ENCODE peak calls at places on chromosome 20, in seven cellular contexts. P is right lobe of liver, M is NCI-H2081, U is osteocyte, I is GM18507, V is neural progenitor cell, E is ovary. Z is an unnamed sample.

GRCh38 chr20:59631751-59632380 is 27.5 kb downstream of the PHACTR3 start:
- DNase-seq in P (no peak), I (no peak), V (no peak), E (no peak), U (peak), M (no peak), Z (no peak)

GRCh38 chr20:46111028-46111835 is 6.9 kb upstream of the CD40 start:
- DNase-seq in U (peak), I (no peak), P (no peak), V (no peak), M (no peak), E (no peak), Z (peak)

GRCh38 chr20:24118781-24119175 is 130.2 kb upstream of the GGTLC1 start:
- DNase-seq in I (no peak), M (no peak), U (no peak), E (peak), V (no peak), P (no peak), Z (no peak)

GRCh38 chr20:46221271-46221670 is 87.0 kb downstream of the CDH22 start:
- DNase-seq in U (no peak), I (no peak), E (no peak), V (peak), M (no peak), P (no peak), Z (no peak)

GRCh38 chr20:36929290-36929689 is 22.2 kb downstream of the SAMHD1 start:
- DNase-seq in E (no peak), V (no peak), M (no peak), U (no peak), P (no peak), I (no peak), Z (no peak)

GRCh38 chr20:59040682-59041081 is 1.9 kb downstream of the PRELID3B start:
- DNase-seq in M (no peak), P (no peak), U (no peak), V (no peak), I (no peak), E (no peak), Z (no peak)

GRCh38 chr20:23391707-23392310 is 29.5 kb downstream of the NAPB start:
- DNase-seq in I (no peak), E (no peak), M (no peak), U (no peak), V (peak), P (no peak), Z (no peak)

GRCh38 chr20:62587757-62588402 is 54.4 kb upstream of the SLCO4A1 start:
- DNase-seq in U (no peak), M (no peak), P (no peak), I (no peak), E (no peak), V (peak), Z (no peak)

GRCh38 chr20:48583171-48583570 is 244.6 kb downstream of the PREX1 start:
- DNase-seq in U (no peak), P (no peak), E (no peak), M (no peak), V (no peak), I (no peak), Z (no peak)

GRCh38 chr20:35279533-35280174 is 1.7 kb upstream of the MMP24OS start:
- DNase-seq in I (no peak), E (no peak), P (no peak), U (no peak), M (no peak), V (no peak), Z (no peak)

GRCh38 chr20:60102665-60103210 is 144.5 kb downstream of the CDH26 start:
- DNase-seq in I (no peak), V (no peak), U (no peak), E (no peak), P (no peak), M (no peak), Z (no peak)

Z was measured in naive thymus-derived CD8-positive, alpha-beta T cell.